ENCODE peak calls at places on chromosomes 3 and 15, in seven cellular contexts. R is psoas muscle; W is GM12864; O is testis; G is CD4-positive, CD25-positive, alpha-beta regulatory T cell; B is AG04450; S is progenitor cell of endocrine pancreas. I is an unnamed sample.
A peak's percentile ranks its signal among the peaks of the same experiment; 100 is the strongest.

GRCh38 chr3:153169793-153170386 is 7.9 kb downstream of the RAP2B start:
- DNase-seq in W (no peak), S (no peak), R (no peak), B (no peak), O (no peak), G (no peak), I (no peak)

GRCh38 chr3:38574411-38575278 is 74.8 kb downstream of the SCN5A start:
- DNase-seq in B (no peak), R (no peak), W (no peak), O (peak; percentile 2), S (peak; percentile 4), G (no peak), I (peak; percentile 38)

GRCh38 chr3:132596816-132597433 is at the start of gene ACKR4:
- DNase-seq in W (no peak), B (no peak), R (no peak), G (no peak), O (no peak), S (no peak), I (no peak)

GRCh38 chr3:138974467-138974866 is 27.4 kb downstream of the FOXL2NB start:
- DNase-seq in G (no peak), W (no peak), S (no peak), R (no peak), B (no peak), O (no peak), I (no peak)

GRCh38 chr15:58616171-58616570 is 133.3 kb downstream of the ADAM10 start:
- DNase-seq in O (no peak), B (no peak), S (no peak), R (no peak), G (no peak), W (no peak), I (no peak)

GRCh38 chr15:25068696-25069095 is 113.9 kb downstream of the SNRPN start:
- DNase-seq in O (no peak), W (no peak), B (no peak), S (no peak), G (no peak), R (no peak), I (peak; percentile 32)

GRCh38 chr3:59391131-59391530 is 341.3 kb upstream of the CFAP20DC start:
- DNase-seq in G (no peak), O (no peak), R (no peak), W (no peak), B (no peak), S (no peak), I (no peak)

GRCh38 chr3:169528289-169528688 is 135.2 kb downstream of the MECOM start:
- DNase-seq in W (no peak), S (no peak), B (no peak), R (no peak), O (no peak), G (no peak), I (no peak)

GRCh38 chr15:66864086-66864830 is 162.2 kb downstream of the SMAD6 start:
- DNase-seq in B (no peak), W (no peak), O (peak; percentile 9), S (no peak), R (no peak), G (no peak), I (peak; percentile 41)

GRCh38 chr3:126858887-126859286 is 124.0 kb upstream of the PLXNA1 start:
- DNase-seq in O (no peak), W (no peak), B (peak; percentile 77), G (no peak), R (no peak), S (no peak), I (no peak)

GRCh38 chr15:98903377-98904018 is 104.1 kb downstream of the PGPEP1L start:
- DNase-seq in W (no peak), R (no peak), G (no peak), S (no peak), O (no peak), B (no peak), I (no peak)

GRCh38 chr15:37933685-37934084 is 755 bp upstream of the TMCO5A start:
- DNase-seq in S (no peak), R (no peak), O (no peak), W (no peak), B (peak; percentile 68), G (no peak), I (no peak)

GRCh38 chr3:157493627-157494550 is 9.3 kb downstream of the VEPH1 start:
- DNase-seq in B (no peak), R (no peak), O (no peak), S (no peak), G (no peak), W (no peak), I (no peak)

GRCh38 chr15:78878356-78878755 is 5.7 kb downstream of the MORF4L1 start:
- DNase-seq in O (no peak), B (no peak), W (no peak), S (no peak), G (no peak), R (no peak), I (no peak)

GRCh38 chr3:126245811-126246727 is 65.7 kb upstream of the ALDH1L1 start:
- DNase-seq in S (no peak), O (peak; percentile 78), G (no peak), R (peak; percentile 66), B (peak; percentile 46), W (no peak), I (peak; percentile 79)

GRCh38 chr15:90930861-90931629 is 1.3 kb downstream of the HDDC3 start:
- DNase-seq in S (no peak), G (no peak), O (peak; percentile 42), B (no peak), W (no peak), R (no peak), I (no peak)

GRCh38 chr3:149507491-149508324 is 33.2 kb downstream of the TM4SF4 start:
- DNase-seq in W (no peak), G (no peak), O (no peak), R (no peak), S (no peak), B (no peak), I (peak; percentile 84)

GRCh38 chr15:28130651-28131050 is 31.5 kb upstream of the OCA2 start:
- DNase-seq in S (no peak), G (no peak), O (no peak), R (no peak), B (no peak), W (no peak), I (no peak)

GRCh38 chr3:72062017-72062416 is 277.1 kb upstream of the PROK2 start:
- DNase-seq in W (no peak), O (no peak), B (no peak), R (no peak), S (no peak), G (no peak), I (no peak)

GRCh38 chr15:67196672-67197363 is 57.6 kb downstream of the AAGAB start:
- DNase-seq in R (no peak), W (no peak), O (no peak), S (no peak), G (no peak), B (peak; percentile 73), I (no peak)

GRCh38 chr3:28322464-28322863 is 26.1 kb upstream of the ZCWPW2 start:
- DNase-seq in G (no peak), W (no peak), O (no peak), S (no peak), B (no peak), R (no peak), I (no peak)

GRCh38 chr3:31356941-31357340 is 175.8 kb upstream of the STT3B start:
- DNase-seq in G (no peak), O (no peak), R (no peak), B (no peak), W (no peak), S (no peak), I (no peak)

GRCh38 chr15:39300451-39301153 is 280.3 kb upstream of the THBS1 start:
- DNase-seq in R (no peak), S (no peak), O (no peak), B (no peak), G (no peak), W (no peak), I (no peak)

GRCh38 chr3:38088679-38089078 is 48.2 kb downstream of the ACAA1 start:
- DNase-seq in W (no peak), S (no peak), O (no peak), R (no peak), B (no peak), G (no peak), I (no peak)

GRCh38 chr15:66751579-66751978 is 49.5 kb downstream of the SMAD6 start:
- DNase-seq in B (no peak), G (peak; percentile 28), R (no peak), S (no peak), O (no peak), W (no peak), I (no peak)

GRCh38 chr3:49025005-49025792 is 3.3 kb downstream of the NDUFAF3 start:
- DNase-seq in G (no peak), W (no peak), R (no peak), B (no peak), O (no peak), S (no peak), I (peak; percentile 55)

GRCh38 chr3:50121416-50122032 is 32.8 kb downstream of the RBM5 start:
- DNase-seq in G (peak; percentile 68), S (peak; percentile 55), W (peak; percentile 37), B (peak; percentile 66), O (peak; percentile 74), R (peak; percentile 72), I (peak; percentile 94)

GRCh38 chr3:51716805-51717204 is 9.9 kb downstream of the GRM2 start:
- DNase-seq in G (no peak), R (no peak), W (no peak), S (no peak), B (no peak), O (no peak), I (no peak)

GRCh38 chr3:129123314-129124060 is 1.9 kb upstream of the RAB43 start:
- DNase-seq in S (no peak), O (no peak), W (no peak), G (peak; percentile 39), B (no peak), R (no peak), I (no peak)

GRCh38 chr3:19931180-19931692 is 2.8 kb downstream of the EFHB start:
- DNase-seq in B (no peak), R (no peak), S (no peak), W (peak; percentile 53), G (no peak), O (no peak), I (no peak)

GRCh38 chr3:9183011-9183410 is 66.4 kb downstream of the SRGAP3 start:
- DNase-seq in O (peak; percentile 44), G (no peak), S (no peak), W (no peak), R (no peak), B (no peak), I (no peak)

GRCh38 chr15:59371458-59372351 is 966 bp downstream of the MYO1E start:
- DNase-seq in W (no peak), R (peak; percentile 37), B (no peak), G (no peak), O (peak; percentile 28), S (peak; percentile 46), I (no peak)

GRCh38 chr3:96071107-96071506 is 743.3 kb upstream of the EPHA6 start:
- DNase-seq in O (no peak), R (no peak), S (no peak), G (no peak), B (no peak), W (no peak), I (no peak)

GRCh38 chr3:81769271-81769670 is 7.8 kb upstream of the GBE1 start:
- DNase-seq in G (no peak), O (no peak), B (no peak), W (no peak), S (no peak), R (no peak), I (no peak)

GRCh38 chr3:70982700-70983140 is 600.8 kb downstream of the FOXP1 start:
- DNase-seq in S (peak; percentile 14), R (peak; percentile 33), O (no peak), G (peak; percentile 33), B (no peak), W (no peak), I (peak; percentile 68)

GRCh38 chr3:107562979-107563531 is 40.3 kb downstream of the BBX start:
- DNase-seq in G (no peak), W (no peak), B (no peak), O (no peak), S (no peak), R (no peak), I (no peak)

GRCh38 chr15:97425596-97425995 is 534.9 kb upstream of the ARRDC4 start:
- DNase-seq in R (no peak), G (no peak), O (no peak), W (no peak), S (no peak), B (no peak), I (no peak)

GRCh38 chr3:52453496-52454234 is at the start of gene TNNC1:
- DNase-seq in R (peak; percentile 59), W (no peak), S (no peak), B (no peak), G (no peak), O (no peak), I (no peak)

I was measured in aorta.